ENCODE peak calls at places on chromosomes 11 and 22, in seven cellular contexts. R is H7; U is T follicular helper cell; H is H9; F is pancreas; A is naive thymus-derived CD8-positive, alpha-beta T cell; G is choroid plexus epithelial cell. N is an unnamed sample.

GRCh38 chr22:35064664-35065063 is 1.3 kb upstream of the ISX start:
- DNase-seq in A (no peak), H (no peak), U (no peak), G (no peak), R (no peak), F (no peak), N (no peak)

GRCh38 chr11:37786214-37786755 is 1188.2 kb upstream of the RAG2 start:
- DNase-seq in A (no peak), G (peak), U (no peak), R (no peak), H (no peak), F (no peak), N (no peak)

GRCh38 chr11:44607987-44608386 is 42.5 kb downstream of the CD82 start:
- DNase-seq in H (no peak), U (no peak), A (no peak), F (no peak), G (peak), R (no peak), N (no peak)

GRCh38 chr11:63237413-63237812 is 6.0 kb downstream of the SLC22A25 start:
- DNase-seq in G (no peak), H (no peak), A (no peak), F (no peak), R (no peak), U (no peak), N (no peak)

GRCh38 chr11:75388386-75389275 is 10.7 kb upstream of the RPS3 start:
- DNase-seq in F (peak), U (peak), G (peak), A (peak), R (peak), H (peak), N (peak)

GRCh38 chr22:41951898-41952474 is at the start of gene SMIM45:
- DNase-seq in U (no peak), F (no peak), H (peak), A (no peak), R (peak), G (no peak), N (no peak)

GRCh38 chr11:2523821-2524391 is 79.1 kb downstream of the KCNQ1 start:
- DNase-seq in A (no peak), R (peak), F (peak), H (peak), G (no peak), U (no peak), N (no peak)

GRCh38 chr11:6468712-6469495 is 4.8 kb downstream of the TRIM3 start:
- DNase-seq in A (no peak), U (no peak), F (peak), G (peak), H (peak), R (peak), N (no peak)

GRCh38 chr22:39877079-39877682 is 16.4 kb downstream of the ENTHD1 start:
- DNase-seq in H (no peak), A (no peak), G (no peak), R (no peak), U (no peak), F (no peak), N (no peak)

GRCh38 chr11:875769-876301 is 33.2 kb downstream of the TSPAN4 start:
- DNase-seq in G (no peak), R (no peak), A (no peak), H (no peak), F (no peak), U (no peak), N (no peak)

GRCh38 chr22:49853981-49854791 is 542 bp downstream of the ZBED4 start:
- DNase-seq in A (no peak), R (peak), F (peak), G (peak), U (no peak), H (peak), N (no peak)

GRCh38 chr22:26927841-26928240 is 270.5 kb downstream of the MIAT start:
- DNase-seq in R (no peak), G (no peak), F (no peak), A (no peak), H (no peak), U (no peak), N (no peak)

GRCh38 chr22:48902001-48902869 is 925.4 kb downstream of the BRD1 start:
- DNase-seq in G (no peak), H (peak), U (no peak), R (peak), A (no peak), F (no peak), N (no peak)

GRCh38 chr11:124115782-124116616 is 749 bp downstream of the VWA5A start:
- DNase-seq in A (no peak), U (no peak), F (peak), G (peak), R (peak), H (peak), N (no peak)

GRCh38 chr11:71446942-71447688 is 1.1 kb downstream of the DHCR7 start:
- DNase-seq in H (no peak), G (peak), F (peak), R (no peak), U (no peak), A (no peak), N (no peak)

GRCh38 chr22:37334859-37335818 is 52.8 kb downstream of the CYTH4 start:
- DNase-seq in H (peak), A (no peak), R (peak), F (no peak), G (no peak), U (no peak), N (no peak)

GRCh38 chr11:41250408-41250807 is 209.0 kb downstream of the LRRC4C start:
- DNase-seq in R (no peak), H (no peak), A (no peak), U (no peak), F (no peak), G (no peak), N (no peak)

GRCh38 chr11:113540416-113541330 is 65.5 kb upstream of the DRD2 start:
- DNase-seq in F (no peak), A (no peak), G (no peak), R (peak), U (no peak), H (peak), N (no peak)

GRCh38 chr11:2641623-2642022 is 58.2 kb downstream of the KCNQ1OT1 start:
- DNase-seq in F (no peak), H (no peak), U (no peak), G (no peak), A (no peak), R (no peak), N (no peak)

GRCh38 chr11:978781-979180 is 53.1 kb downstream of the AP2A2 start:
- DNase-seq in R (no peak), F (no peak), H (no peak), U (no peak), A (no peak), G (no peak), N (no peak)

GRCh38 chr22:19003518-19003917 is 67.4 kb upstream of the PRODH start:
- DNase-seq in G (no peak), F (no peak), U (no peak), H (no peak), A (no peak), R (no peak), N (no peak)

GRCh38 chr22:38820021-38820420 is 23.8 kb downstream of the NPTXR start:
- DNase-seq in R (peak), U (no peak), F (no peak), H (no peak), A (no peak), G (no peak), N (no peak)

GRCh38 chr11:117226388-117227385 is 5.2 kb downstream of the PCSK7 start:
- DNase-seq in R (peak), U (peak), F (no peak), A (peak), G (peak), H (peak), N (peak)